ENCODE peak calls at places on chromosome 2, in four cellular contexts. U is caudate nucleus, K is PC-9, M is transverse colon. C is an unnamed sample.

GRCh38 chr2:32553829-32554432 is 73.9 kb upstream of the TTC27 start:
- DNase-seq in U (no peak), K (no peak), M (no peak), C (no peak)

GRCh38 chr2:206240335-206240734 is 34.1 kb upstream of the ZDBF2 start:
- DNase-seq in U (no peak), K (no peak), M (no peak), C (no peak)

GRCh38 chr2:54402350-54402749 is 53.8 kb upstream of the SPTBN1 start:
- DNase-seq in U (no peak), K (no peak), M (peak), C (no peak)

GRCh38 chr2:40955042-40955441 is 503.2 kb upstream of the SLC8A1 start:
- DNase-seq in U (no peak), K (no peak), M (no peak), C (no peak)

GRCh38 chr2:12005886-12006681 is 259.7 kb downstream of the LPIN1 start:
- DNase-seq in U (no peak), K (peak), M (peak), C (peak)

GRCh38 chr2:197255550-197255949 is 55.0 kb downstream of the ANKRD44 start:
- DNase-seq in U (peak), K (no peak), M (peak), C (peak)

GRCh38 chr2:30282081-30282480 is 50.7 kb downstream of the LBH start:
- DNase-seq in U (no peak), K (no peak), M (peak), C (no peak)

GRCh38 chr2:43224131-43224570 is 2.3 kb downstream of the ZFP36L2 start:
- DNase-seq in U (peak), K (peak), M (peak), C (peak)

GRCh38 chr2:215692387-215693079 is 256.7 kb upstream of the FN1 start:
- DNase-seq in U (no peak), K (no peak), M (no peak), C (no peak)

GRCh38 chr2:24950100-24950499 is 21.7 kb downstream of the DNAJC27 start:
- DNase-seq in U (no peak), K (no peak), M (no peak), C (no peak)

GRCh38 chr2:120994301-120994700 is 258.6 kb downstream of the GLI2 start:
- DNase-seq in U (no peak), K (no peak), M (no peak), C (no peak)

GRCh38 chr2:60973705-60974104 is 43.8 kb upstream of the PEX13 start:
- DNase-seq in U (no peak), K (no peak), M (no peak), C (no peak)

GRCh38 chr2:144607899-144608477 is 88.1 kb upstream of the ZEB2 start:
- DNase-seq in U (no peak), K (no peak), M (peak), C (no peak)

GRCh38 chr2:232626584-232626983 is 6.8 kb upstream of the EFHD1 start:
- DNase-seq in U (no peak), K (no peak), M (no peak), C (no peak)

GRCh38 chr2:109129356-109129920 is 433 bp downstream of the SH3RF3 start:
- DNase-seq in U (no peak), K (no peak), M (no peak), C (no peak)

GRCh38 chr2:148969585-148970180 is 68.8 kb upstream of the LYPD6B start:
- DNase-seq in U (no peak), K (no peak), M (no peak), C (no peak)

GRCh38 chr2:47288864-47289263 is 114.1 kb upstream of the MSH2 start:
- DNase-seq in U (no peak), K (peak), M (no peak), C (no peak)

GRCh38 chr2:8314063-8314462 is 367.8 kb upstream of the ID2 start:
- DNase-seq in U (no peak), K (no peak), M (no peak), C (no peak)

GRCh38 chr2:113251118-113251517 is 27.6 kb downstream of the PAX8 start:
- DNase-seq in U (no peak), K (no peak), M (peak), C (no peak)

GRCh38 chr2:11572996-11573395 is 39.2 kb downstream of the GREB1 start:
- DNase-seq in U (no peak), K (no peak), M (no peak), C (no peak)

GRCh38 chr2:154484338-154485099 is 214.0 kb upstream of the KCNJ3 start:
- DNase-seq in U (no peak), K (no peak), M (no peak), C (no peak)

GRCh38 chr2:106537711-106538275 is 50.6 kb downstream of the CD8B2 start:
- DNase-seq in U (no peak), K (no peak), M (no peak), C (no peak)

GRCh38 chr2:29063056-29063455 is 11.3 kb downstream of the PCARE start:
- DNase-seq in U (no peak), K (no peak), M (no peak), C (no peak)

GRCh38 chr2:205210494-205210893 is 471.8 kb upstream of the NRP2 start:
- DNase-seq in U (no peak), K (no peak), M (no peak), C (no peak)

GRCh38 chr2:620456-621302 is 56.5 kb downstream of the TMEM18 start:
- DNase-seq in U (no peak), K (no peak), M (no peak), C (no peak)

GRCh38 chr2:181546086-181546485 is 88.9 kb downstream of the ITGA4 start:
- DNase-seq in U (no peak), K (peak), M (no peak), C (no peak)

GRCh38 chr2:164510895-164511294 is 110.4 kb downstream of the GRB14 start:
- DNase-seq in U (no peak), K (no peak), M (no peak), C (no peak)

GRCh38 chr2:182368446-182368845 is 58.4 kb downstream of the PDE1A start:
- DNase-seq in U (no peak), K (no peak), M (no peak), C (no peak)

GRCh38 chr2:105781274-105781673 is 36.6 kb downstream of the NCK2 start:
- DNase-seq in U (no peak), K (no peak), M (no peak), C (no peak)

GRCh38 chr2:3522851-3523481 is 3.6 kb upstream of the ADI1 start:
- DNase-seq in U (no peak), K (no peak), M (peak), C (no peak)

GRCh38 chr2:240451791-240452470 is 16.5 kb downstream of the GPC1 start:
- DNase-seq in U (no peak), K (no peak), M (no peak), C (no peak)

GRCh38 chr2:240450532-240451107 is 15.2 kb downstream of the GPC1 start:
- DNase-seq in U (no peak), K (no peak), M (no peak), C (no peak)

GRCh38 chr2:240452471-240453256 is 17.2 kb downstream of the GPC1 start:
- DNase-seq in U (peak), K (peak), M (peak), C (no peak)

GRCh38 chr2:240449764-240450531 is 14.5 kb downstream of the GPC1 start:
- DNase-seq in U (no peak), K (no peak), M (no peak), C (no peak)

GRCh38 chr2:240451108-240451611 is 15.7 kb downstream of the GPC1 start:
- DNase-seq in U (peak), K (no peak), M (no peak), C (no peak)
- H3K27ac ChIP-seq in U (peak), K (no peak), M (no peak), C (no peak)

DNA sequence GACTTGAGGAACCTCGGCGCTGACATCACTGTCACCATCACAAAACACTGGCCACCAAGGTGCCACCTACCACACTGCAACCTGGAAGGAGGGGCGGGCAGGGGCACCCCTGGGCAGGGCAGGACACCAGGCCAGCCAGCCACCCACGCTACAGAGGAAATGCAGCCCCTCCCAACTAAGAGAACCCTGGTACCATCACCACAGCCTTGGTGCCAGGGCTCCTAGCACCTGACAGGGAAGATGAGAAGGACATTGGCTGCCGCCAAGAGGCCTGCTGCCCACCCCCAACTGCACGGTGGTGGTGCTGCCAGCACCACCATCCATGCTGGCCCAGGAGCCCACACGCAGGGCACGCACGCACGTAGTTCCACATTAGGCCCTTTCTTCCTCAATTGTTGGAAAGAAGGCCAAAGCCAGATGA is 88.7 kb downstream of the HDAC4 start:
- DNase-seq in U (no peak), K (no peak), M (peak), C (no peak)
- H3K27ac ChIP-seq in U (no peak), K (no peak), M (peak), C (no peak)

GRCh38 chr2:143392358-143392757 is 263.1 kb downstream of the ARHGAP15 start:
- DNase-seq in U (no peak), K (no peak), M (no peak), C (no peak)

DNA sequence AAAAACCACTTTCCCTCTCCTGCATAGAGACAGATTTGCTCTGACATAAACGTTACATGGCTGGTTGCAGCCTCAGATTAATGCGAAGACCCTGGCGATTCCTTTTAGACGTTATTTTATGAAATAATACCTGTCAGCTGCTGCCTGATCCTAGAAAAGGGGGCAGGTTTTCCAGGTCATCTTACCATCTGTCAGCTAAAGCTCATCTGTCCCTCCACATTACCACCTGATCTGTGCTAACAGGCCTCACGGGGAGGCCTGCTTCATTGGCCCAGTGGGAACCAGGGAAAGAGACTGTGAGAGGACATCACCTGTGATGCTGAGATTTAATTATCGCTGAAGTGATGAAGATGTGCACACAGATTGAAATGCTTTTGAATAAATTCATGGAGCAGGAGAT is 261.0 kb downstream of the ARHGAP15 start:
- DNase-seq in U (no peak), K (no peak), M (no peak), C (no peak)
- H3K27ac ChIP-seq in U (no peak), K (no peak), M (no peak), C (no peak)

GRCh38 chr2:133968446-133968845 is 285.4 kb upstream of the MGAT5 start:
- DNase-seq in U (no peak), K (no peak), M (no peak), C (no peak)
- H3K27ac ChIP-seq in U (no peak), K (no peak), M (no peak), C (no peak)

DNA sequence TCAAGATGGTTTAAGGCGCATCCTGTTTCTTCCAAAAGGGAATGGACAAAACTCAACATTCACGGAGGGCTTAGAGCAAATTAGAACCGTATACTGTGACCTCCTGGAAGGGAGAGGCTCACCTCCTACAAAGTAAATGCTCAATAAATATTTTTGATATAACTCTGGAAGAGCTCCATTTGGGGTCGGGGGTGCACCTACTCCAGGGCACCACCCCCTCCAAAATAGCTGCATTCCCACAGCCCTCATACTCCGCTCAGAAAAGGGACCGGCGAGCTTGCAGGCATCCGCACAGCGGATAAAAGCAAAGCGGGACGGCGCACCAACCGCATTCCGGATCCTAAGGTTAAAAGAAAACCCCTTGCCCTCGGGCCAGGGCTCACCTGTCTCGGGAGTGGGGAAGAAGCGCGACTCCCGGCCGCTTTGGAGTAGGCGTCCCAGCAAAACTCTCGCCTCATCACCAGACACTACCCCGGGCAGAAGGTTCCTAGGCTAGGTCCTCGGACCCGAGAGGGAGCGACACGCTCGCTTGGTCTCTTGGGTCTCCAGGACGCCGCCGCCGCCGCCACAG is 378 bp downstream of the WDPCP start:
- DNase-seq in U (no peak), K (no peak), M (no peak), C (no peak)
- H3K27ac ChIP-seq in U (peak), K (peak), M (peak), C (peak)

GRCh38 chr2:27204566-27204965 is 7.3 kb upstream of the ATRAID start:
- DNase-seq in U (no peak), K (no peak), M (no peak), C (no peak)
- H3K27ac ChIP-seq in U (no peak), K (no peak), M (no peak), C (no peak)

GRCh38 chr2:217418090-217418489 is 558.2 kb upstream of the TNP1 start:
- DNase-seq in U (no peak), K (no peak), M (no peak), C (no peak)
- H3K27ac ChIP-seq in U (no peak), K (no peak), M (no peak), C (no peak)

DNA sequence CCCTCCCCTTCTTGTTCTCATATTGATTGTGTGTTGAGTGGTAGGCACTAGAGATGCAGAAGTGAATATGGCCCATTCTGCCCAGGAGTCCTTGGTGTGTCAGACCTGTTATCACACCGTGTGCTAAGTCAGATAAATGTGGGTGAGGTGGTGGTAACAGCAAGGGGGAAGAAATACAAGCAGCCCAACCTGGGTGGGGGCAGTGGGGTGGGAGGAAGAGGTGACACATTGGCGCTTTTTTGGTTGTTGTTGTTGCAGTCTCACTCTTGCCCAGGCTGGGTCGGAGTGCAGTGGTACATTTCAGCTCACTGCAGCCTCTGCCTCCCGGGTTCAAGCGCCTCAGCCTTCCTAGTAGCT is 12.8 kb downstream of the B3GNT2 start:
- DNase-seq in U (no peak), K (no peak), M (no peak), C (no peak)
- H3K27ac ChIP-seq in U (no peak), K (no peak), M (no peak), C (no peak)

GRCh38 chr2:84958135-84959044 is 12.6 kb upstream of the KCMF1 start:
- DNase-seq in U (no peak), K (peak), M (peak), C (no peak)
- H3K27ac ChIP-seq in U (no peak), K (peak), M (peak), C (no peak)